ENCODE peak calls at places on chromosomes 1 and 21, in seven cellular contexts. E, V, W, O, Z, P and L are unnamed samples.
A peak's percentile ranks its signal among the peaks of the same experiment; 100 is the strongest.

GRCh38 chr1:210800301-210800700 is 333.6 kb downstream of the KCNH1 start:
- DNase-seq in E (no peak), O (no peak), V (no peak), Z (no peak), W (no peak), P (no peak), L (no peak)

GRCh38 chr1:59499273-59499955 is 202.5 kb downstream of the FGGY start:
- DNase-seq in W (no peak), V (no peak), O (no peak), P (no peak), Z (no peak), E (no peak), L (no peak)

GRCh38 chr1:164504699-164505098 is 54.3 kb upstream of the PBX1 start:
- DNase-seq in V (no peak), E (no peak), W (no peak), O (no peak), P (no peak), Z (no peak), L (no peak)

GRCh38 chr21:38989745-38990423 is 184.2 kb downstream of the ETS2 start:
- DNase-seq in E (no peak), Z (peak; percentile 77), O (no peak), P (no peak), W (no peak), V (no peak), L (peak; percentile 88)

GRCh38 chr1:20442920-20443625 is 42.9 kb downstream of the CAMK2N1 start:
- DNase-seq in Z (peak; percentile 71), E (no peak), W (no peak), P (no peak), V (no peak), O (no peak), L (no peak)

GRCh38 chr1:150165622-150166612 is 16.2 kb downstream of the PLEKHO1 start:
- DNase-seq in E (peak; percentile 36), P (peak; percentile 73), Z (peak; percentile 71), V (peak; percentile 18), O (no peak), W (no peak), L (peak; percentile 39)

GRCh38 chr1:112368198-112368597 is 27.8 kb upstream of the CTTNBP2NL start:
- DNase-seq in W (no peak), V (no peak), E (no peak), Z (no peak), O (no peak), P (no peak), L (no peak)

GRCh38 chr1:54471588-54471987 is 65.4 kb upstream of the SSBP3 start:
- DNase-seq in O (no peak), E (no peak), Z (no peak), P (no peak), V (no peak), W (no peak), L (no peak)

GRCh38 chr1:4549933-4550332 is 104.5 kb upstream of the AJAP1 start:
- DNase-seq in Z (no peak), O (no peak), W (no peak), P (no peak), E (no peak), V (no peak), L (no peak)

GRCh38 chr1:95209291-95209690 is 24.7 kb upstream of the RWDD3 start:
- DNase-seq in P (no peak), E (no peak), Z (no peak), O (no peak), V (no peak), W (no peak), L (no peak)

GRCh38 chr1:172431721-172432192 is 11.3 kb downstream of the C1orf105 start:
- DNase-seq in O (no peak), W (no peak), P (no peak), V (no peak), E (no peak), Z (no peak), L (peak; percentile 36)

GRCh38 chr1:182917386-182917785 is 35.6 kb downstream of the SHCBP1L start:
- DNase-seq in O (no peak), W (no peak), V (no peak), E (no peak), Z (no peak), P (no peak), L (no peak)

GRCh38 chr1:37347104-37347503 is 127.3 kb upstream of the ZC3H12A start:
- DNase-seq in V (no peak), P (no peak), Z (no peak), O (no peak), E (no peak), W (no peak), L (no peak)

GRCh38 chr1:17653728-17654351 is 101.3 kb upstream of the ACTL8 start:
- DNase-seq in O (no peak), V (no peak), W (no peak), Z (peak; percentile 85), E (no peak), P (peak; percentile 72), L (no peak)

GRCh38 chr1:18352640-18353245 is 128.0 kb upstream of the KLHDC7A start:
- DNase-seq in V (no peak), Z (no peak), P (no peak), O (no peak), W (no peak), E (no peak), L (no peak)

GRCh38 chr1:147882535-147882934 is 20.1 kb upstream of the GJA8 start:
- DNase-seq in O (no peak), Z (no peak), E (no peak), V (no peak), W (no peak), P (no peak), L (no peak)

GRCh38 chr1:183870351-183871077 is 65.6 kb downstream of the RGL1 start:
- DNase-seq in P (no peak), V (no peak), O (no peak), E (no peak), W (no peak), Z (no peak), L (no peak)

GRCh38 chr1:192904438-192904895 is 95.6 kb downstream of the RGS2 start:
- DNase-seq in W (no peak), P (no peak), V (no peak), E (no peak), Z (no peak), O (no peak), L (no peak)

GRCh38 chr1:69088556-69088955 is 479.2 kb upstream of the LRRC7 start:
- DNase-seq in E (no peak), P (no peak), O (no peak), Z (no peak), W (no peak), V (no peak), L (no peak)

GRCh38 chr1:172948457-172948856 is 102.3 kb downstream of the TNFSF18 start:
- DNase-seq in V (no peak), E (no peak), P (no peak), Z (no peak), O (no peak), W (no peak), L (no peak)

GRCh38 chr1:203028784-203029553 is 2.7 kb downstream of the PPFIA4 start:
- DNase-seq in P (no peak), E (no peak), W (no peak), O (no peak), Z (peak; percentile 54), V (no peak), L (no peak)

GRCh38 chr1:218281285-218281684 is 3.8 kb upstream of the RRP15 start:
- DNase-seq in V (no peak), Z (no peak), O (no peak), E (no peak), W (no peak), P (no peak), L (peak; percentile 14)
- TF ChIP-seq SIN3A in V (no peak), Z (no peak), O (no peak), E (no peak), W (no peak), P (no peak), L (no peak)

DNA sequence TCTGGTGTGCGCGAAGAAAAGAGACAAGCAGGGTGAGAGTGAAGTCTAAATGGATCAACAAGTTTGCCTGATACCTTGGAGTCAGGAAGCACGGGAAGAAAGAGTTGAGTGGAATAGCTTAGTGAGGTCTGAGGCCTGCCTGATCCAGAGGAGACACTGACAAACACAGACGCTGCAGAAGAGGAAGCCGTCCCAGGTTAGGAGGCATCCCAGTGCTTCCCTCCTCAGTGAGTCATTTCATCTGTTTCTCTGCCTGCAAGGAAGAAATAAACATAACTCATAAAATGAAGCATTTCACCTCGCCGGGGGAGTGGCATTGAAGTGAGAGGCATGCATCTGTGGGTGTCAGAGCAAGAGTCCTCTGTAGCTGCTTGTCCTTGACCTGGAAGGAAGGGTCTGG is 256.5 kb downstream of the KIF26B start:
- DNase-seq in W (no peak), O (no peak), V (no peak), P (no peak), Z (no peak), E (no peak), L (no peak)
- TF ChIP-seq CTCF in W (no peak), O (no peak), V (no peak), P (no peak), Z (no peak), E (no peak), L (no peak)

DNA sequence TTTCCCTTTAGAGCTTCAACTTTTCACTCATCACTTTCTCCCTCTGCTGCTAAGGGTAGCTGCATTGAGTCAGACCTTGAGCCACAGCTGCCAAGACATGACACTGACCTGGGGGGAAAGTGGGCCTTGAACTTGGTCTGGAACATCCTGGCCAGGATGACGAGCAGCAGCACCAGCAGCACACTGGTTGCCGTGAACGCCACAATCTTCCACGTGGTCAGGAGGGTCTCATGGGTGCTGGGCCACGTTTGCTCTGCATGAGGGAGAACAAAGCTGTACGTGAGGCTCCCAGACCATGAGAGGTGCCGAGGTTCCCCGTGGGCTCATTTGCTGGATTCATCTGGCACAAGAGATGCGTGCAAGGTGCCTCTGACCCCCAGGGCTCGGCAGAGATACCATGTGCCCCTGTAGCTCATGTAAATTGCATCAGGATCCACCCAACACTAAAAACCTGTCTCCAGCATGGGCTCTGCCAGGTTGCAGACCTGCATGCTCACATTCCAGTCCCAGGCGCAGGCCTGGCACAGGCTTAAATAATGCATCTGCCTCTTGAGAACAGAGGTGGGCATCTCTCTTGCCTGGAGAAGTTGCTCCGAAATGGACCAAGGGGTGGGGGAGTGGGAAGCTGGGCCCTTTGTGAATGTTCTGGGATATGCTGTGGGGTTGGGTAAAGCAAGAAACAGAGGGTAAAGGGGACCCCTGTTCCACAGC is 84.6 kb upstream of the TLR5 start:
- DNase-seq in W (no peak), V (no peak), O (no peak), P (no peak), Z (no peak), E (no peak), L (no peak)
- TF ChIP-seq SIN3A in W (no peak), V (no peak), O (no peak), P (no peak), Z (no peak), E (no peak), L (no peak)

GRCh38 chr1:198253259-198253658 is 96.5 kb downstream of the NEK7 start:
- DNase-seq in W (no peak), V (no peak), E (no peak), P (no peak), Z (no peak), O (peak; percentile 30), L (no peak)

GRCh38 chr1:198254521-198254920 is 97.7 kb downstream of the NEK7 start:
- DNase-seq in Z (no peak), V (no peak), P (no peak), E (no peak), O (no peak), W (no peak), L (no peak)

GRCh38 chr1:198253668-198254067 is 96.9 kb downstream of the NEK7 start:
- DNase-seq in Z (no peak), V (no peak), P (no peak), W (no peak), O (peak; percentile 50), E (no peak), L (no peak)

GRCh38 chr1:198255783-198256182 is 99.0 kb downstream of the NEK7 start:
- DNase-seq in E (no peak), Z (no peak), W (no peak), O (no peak), V (no peak), P (no peak), L (no peak)

GRCh38 chr1:198254948-198255347 is 98.2 kb downstream of the NEK7 start:
- DNase-seq in W (no peak), E (no peak), Z (no peak), P (no peak), V (no peak), O (no peak), L (no peak)
- TF ChIP-seq CTCF in W (no peak), E (no peak), Z (no peak), P (no peak), V (no peak), O (no peak), L (no peak)